ENCODE peak calls at places on chromosomes 7 and 10, in five cellular contexts. J, T, X, A and Y are unnamed samples.

GRCh38 chr7:78510580-78511188 is 712.1 kb downstream of the PHTF2 start:
- DNase-seq in T (no peak), A (peak; percentile 53), J (peak; percentile 40), X (no peak), Y (no peak)

GRCh38 chr7:142549007-142549406 is 200.3 kb upstream of the PRSS1 start:
- DNase-seq in T (no peak), X (no peak), J (no peak), A (peak; percentile 38), Y (no peak)

GRCh38 chr7:19066109-19066508 is 51.3 kb downstream of the TWIST1 start:
- DNase-seq in A (no peak), T (no peak), J (no peak), X (no peak), Y (no peak)

GRCh38 chr7:111953611-111954010 is 252.6 kb downstream of the DOCK4 start:
- DNase-seq in J (no peak), T (no peak), X (no peak), A (no peak), Y (no peak)

GRCh38 chr10:61719906-61720305 is 57.2 kb downstream of the CABCOCO1 start:
- DNase-seq in X (no peak), A (no peak), T (no peak), J (no peak), Y (no peak)

GRCh38 chr7:153190452-153190851 is 430.9 kb downstream of the ACTR3B start:
- DNase-seq in J (no peak), X (no peak), T (no peak), A (peak; percentile 6), Y (no peak)

GRCh38 chr7:25389489-25390106 is 161.3 kb upstream of the NPVF start:
- DNase-seq in J (no peak), X (no peak), T (no peak), A (peak; percentile 19), Y (peak; percentile 41)

GRCh38 chr7:86469680-86470295 is 173.9 kb upstream of the GRM3 start:
- DNase-seq in T (no peak), X (no peak), A (peak; percentile 75), J (peak; percentile 69), Y (peak; percentile 80)

GRCh38 chr10:124875596-124875995 is 66.3 kb upstream of the ZRANB1 start:
- DNase-seq in A (no peak), T (no peak), J (no peak), X (no peak), Y (no peak)

GRCh38 chr10:17003151-17003550 is 126.5 kb downstream of the CUBN start:
- DNase-seq in X (no peak), J (no peak), A (no peak), T (no peak), Y (no peak)

GRCh38 chr7:31172071-31172470 is 120.0 kb downstream of the ADCYAP1R1 start:
- DNase-seq in T (no peak), A (no peak), J (no peak), X (no peak), Y (no peak)

GRCh38 chr7:593324-594115 is 73.9 kb upstream of the PDGFA start:
- DNase-seq in T (no peak), X (peak; percentile 30), A (no peak), J (no peak), Y (no peak)

GRCh38 chr10:6225263-6225814 is 22.6 kb downstream of the PFKFB3 start:
- DNase-seq in X (no peak), J (no peak), A (no peak), T (no peak), Y (no peak)